ENCODE peak calls at places on chromosomes 3 and 15, in six cellular contexts. K is T-helper 1 cell, B is mucosa of gallbladder, D is ovary, O is T1000, S is fibroblast of the conjunctiva. L is an unnamed sample.
A peak's percentile ranks its signal among the peaks of the same experiment; 100 is the strongest.

GRCh38 chr3:136818191-136818850 is 605 bp upstream of the SLC35G2 start:
- DNase-seq in K (no peak), B (peak; percentile 11), D (peak; percentile 12), O (peak; percentile 54), S (peak; percentile 60), L (peak; percentile 13)

GRCh38 chr3:4807381-4808280 is 171.6 kb upstream of the BHLHE40 start:
- DNase-seq in K (no peak), B (no peak), D (no peak), O (no peak), S (no peak), L (no peak)

GRCh38 chr15:66405605-66406004 is 18.9 kb downstream of the MAP2K1 start:
- DNase-seq in K (no peak), B (no peak), D (no peak), O (no peak), S (peak; percentile 5), L (no peak)

GRCh38 chr3:140467104-140467577 is 210.7 kb upstream of the TRIM42 start:
- DNase-seq in K (no peak), B (no peak), D (no peak), O (peak; percentile 15), S (no peak), L (no peak)

GRCh38 chr3:3998140-3998977 is 199.1 kb downstream of the LRRN1 start:
- DNase-seq in K (no peak), B (peak; percentile 18), D (no peak), O (no peak), S (peak; percentile 8), L (peak; percentile 8)

GRCh38 chr3:32818431-32819085 is 761 bp downstream of the TRIM71 start:
- DNase-seq in K (no peak), B (no peak), D (no peak), O (no peak), S (no peak), L (no peak)

GRCh38 chr3:116739678-116740077 is 30.1 kb downstream of the TUSC7 start:
- DNase-seq in K (no peak), B (no peak), D (no peak), O (no peak), S (no peak), L (no peak)

GRCh38 chr3:188255190-188255589 is 101.2 kb downstream of the LPP start:
- DNase-seq in K (no peak), B (no peak), D (no peak), O (no peak), S (no peak), L (no peak)

GRCh38 chr3:36135863-36136262 is 244.4 kb upstream of the STAC start:
- DNase-seq in K (no peak), B (no peak), D (no peak), O (no peak), S (no peak), L (no peak)

GRCh38 chr3:10322355-10322715 is 1.4 kb upstream of the SEC13 start:
- DNase-seq in K (no peak), B (no peak), D (no peak), O (no peak), S (no peak), L (no peak)

GRCh38 chr3:86180696-86181095 is 810.3 kb downstream of the VGLL3 start:
- DNase-seq in K (no peak), B (peak; percentile 13), D (no peak), O (no peak), S (no peak), L (no peak)

GRCh38 chr15:81922143-81922542 is 123.7 kb downstream of the MEX3B start:
- DNase-seq in K (no peak), B (no peak), D (no peak), O (no peak), S (no peak), L (no peak)

L was measured in activated T-helper 2 cell treated with anti-CD3 and anti-CD28 coated beads, Interferon-gamma antibody, Interleukin-2, Interleukin-4, amounts not matched to agents 10 μg/mL and 5 μg/mL and 100 μg/mL, durations not matched to agents 14 hours and 24 hours and 36 hours.